ENCODE peak calls at places on chromosomes 13 and 19, in nine cellular contexts. One of them, this sample, is unnamed.

GRCh38 chr19:50772408-50773311 is 2.4 kb downstream of the GPR32 start:
- DNase-seq in bronchial epithelial cell: no peak
- DNase-seq in fibroblast of pulmonary artery: peak
- DNase-seq in stimulated activated CD8-positive, alpha-beta memory T cell treated with anti-CD3 and anti-CD28 coated beads, Interleukin-12 subunit alpha, Interleukin-12 subunit beta, amount 100 ng/mL, for 4 hours: no peak
- DNase-seq in neuronal stem cell: no peak
- DNase-seq in posterior cingulate gyrus: no peak
- DNase-seq in NCI-H2029: no peak
- DNase-seq in transverse colon: no peak
- DNase-seq in RWPE1: no peak
- DNase-seq in this sample: no peak

GRCh38 chr13:66887088-66887487 is 343.0 kb downstream of the PCDH9 start:
- DNase-seq in fibroblast of pulmonary artery: peak
- DNase-seq in stimulated activated CD8-positive, alpha-beta memory T cell treated with anti-CD3 and anti-CD28 coated beads, Interleukin-12 subunit alpha, Interleukin-12 subunit beta, amount 100 ng/mL, for 4 hours: no peak
- DNase-seq in RWPE1: no peak
- DNase-seq in bronchial epithelial cell: no peak
- DNase-seq in transverse colon: no peak
- DNase-seq in neuronal stem cell: no peak
- DNase-seq in NCI-H2029: peak
- DNase-seq in posterior cingulate gyrus: no peak
- DNase-seq in this sample: no peak

GRCh38 chr19:46372901-46373572 is 26.1 kb downstream of the PPP5C start:
- DNase-seq in NCI-H2029: no peak
- DNase-seq in stimulated activated CD8-positive, alpha-beta memory T cell treated with anti-CD3 and anti-CD28 coated beads, Interleukin-12 subunit alpha, Interleukin-12 subunit beta, amount 100 ng/mL, for 4 hours: no peak
- DNase-seq in bronchial epithelial cell: peak
- DNase-seq in fibroblast of pulmonary artery: peak
- DNase-seq in posterior cingulate gyrus: peak
- DNase-seq in RWPE1: peak
- DNase-seq in transverse colon: no peak
- DNase-seq in neuronal stem cell: peak
- DNase-seq in this sample: peak

GRCh38 chr13:114004416-114005205 is 30.7 kb upstream of the C13orf46 start:
- DNase-seq in stimulated activated CD8-positive, alpha-beta memory T cell treated with anti-CD3 and anti-CD28 coated beads, Interleukin-12 subunit alpha, Interleukin-12 subunit beta, amount 100 ng/mL, for 4 hours: no peak
- DNase-seq in NCI-H2029: no peak
- DNase-seq in transverse colon: no peak
- DNase-seq in RWPE1: no peak
- DNase-seq in fibroblast of pulmonary artery: peak
- DNase-seq in posterior cingulate gyrus: peak
- DNase-seq in bronchial epithelial cell: no peak
- DNase-seq in neuronal stem cell: no peak
- DNase-seq in this sample: peak

GRCh38 chr13:66618702-66619101 is 611.4 kb downstream of the PCDH9 start:
- DNase-seq in fibroblast of pulmonary artery: peak
- DNase-seq in posterior cingulate gyrus: no peak
- DNase-seq in NCI-H2029: no peak
- DNase-seq in bronchial epithelial cell: peak
- DNase-seq in stimulated activated CD8-positive, alpha-beta memory T cell treated with anti-CD3 and anti-CD28 coated beads, Interleukin-12 subunit alpha, Interleukin-12 subunit beta, amount 100 ng/mL, for 4 hours: no peak
- DNase-seq in neuronal stem cell: no peak
- DNase-seq in transverse colon: no peak
- DNase-seq in RWPE1: peak
- DNase-seq in this sample: no peak

GRCh38 chr19:2507109-2507508 is 31.2 kb downstream of the GADD45B start:
- DNase-seq in stimulated activated CD8-positive, alpha-beta memory T cell treated with anti-CD3 and anti-CD28 coated beads, Interleukin-12 subunit alpha, Interleukin-12 subunit beta, amount 100 ng/mL, for 4 hours: no peak
- DNase-seq in neuronal stem cell: no peak
- DNase-seq in fibroblast of pulmonary artery: peak
- DNase-seq in posterior cingulate gyrus: no peak
- DNase-seq in bronchial epithelial cell: peak
- DNase-seq in transverse colon: peak
- DNase-seq in NCI-H2029: peak
- DNase-seq in RWPE1: no peak
- DNase-seq in this sample: peak

GRCh38 chr19:29487432-29487831 is 38.4 kb upstream of the VSTM2B start:
- DNase-seq in neuronal stem cell: no peak
- DNase-seq in stimulated activated CD8-positive, alpha-beta memory T cell treated with anti-CD3 and anti-CD28 coated beads, Interleukin-12 subunit alpha, Interleukin-12 subunit beta, amount 100 ng/mL, for 4 hours: no peak
- DNase-seq in transverse colon: no peak
- DNase-seq in NCI-H2029: no peak
- DNase-seq in bronchial epithelial cell: no peak
- DNase-seq in posterior cingulate gyrus: no peak
- DNase-seq in RWPE1: no peak
- DNase-seq in fibroblast of pulmonary artery: no peak
- DNase-seq in this sample: no peak

GRCh38 chr19:14168259-14168972 is 32.0 kb upstream of the ASF1B start:
- DNase-seq in NCI-H2029: no peak
- DNase-seq in neuronal stem cell: no peak
- DNase-seq in RWPE1: no peak
- DNase-seq in fibroblast of pulmonary artery: no peak
- DNase-seq in bronchial epithelial cell: no peak
- DNase-seq in stimulated activated CD8-positive, alpha-beta memory T cell treated with anti-CD3 and anti-CD28 coated beads, Interleukin-12 subunit alpha, Interleukin-12 subunit beta, amount 100 ng/mL, for 4 hours: no peak
- DNase-seq in posterior cingulate gyrus: no peak
- DNase-seq in transverse colon: no peak
- DNase-seq in this sample: no peak

GRCh38 chr19:2050991-2051770 is at the start of gene MKNK2:
- DNase-seq in transverse colon: peak
- DNase-seq in bronchial epithelial cell: peak
- DNase-seq in neuronal stem cell: peak
- DNase-seq in NCI-H2029: peak
- DNase-seq in RWPE1: peak
- DNase-seq in fibroblast of pulmonary artery: peak
- DNase-seq in posterior cingulate gyrus: peak
- DNase-seq in stimulated activated CD8-positive, alpha-beta memory T cell treated with anti-CD3 and anti-CD28 coated beads, Interleukin-12 subunit alpha, Interleukin-12 subunit beta, amount 100 ng/mL, for 4 hours: peak
- DNase-seq in this sample: peak

GRCh38 chr19:6685962-6686627 is 16.1 kb upstream of the TNFSF14 start:
- DNase-seq in neuronal stem cell: no peak
- DNase-seq in posterior cingulate gyrus: peak
- DNase-seq in transverse colon: no peak
- DNase-seq in stimulated activated CD8-positive, alpha-beta memory T cell treated with anti-CD3 and anti-CD28 coated beads, Interleukin-12 subunit alpha, Interleukin-12 subunit beta, amount 100 ng/mL, for 4 hours: no peak
- DNase-seq in fibroblast of pulmonary artery: no peak
- DNase-seq in RWPE1: no peak
- DNase-seq in bronchial epithelial cell: no peak
- DNase-seq in NCI-H2029: no peak
- DNase-seq in this sample: no peak

GRCh38 chr19:7512400-7512851 is 3.5 kb upstream of the ZNF358 start:
- DNase-seq in stimulated activated CD8-positive, alpha-beta memory T cell treated with anti-CD3 and anti-CD28 coated beads, Interleukin-12 subunit alpha, Interleukin-12 subunit beta, amount 100 ng/mL, for 4 hours: no peak
- DNase-seq in RWPE1: no peak
- DNase-seq in posterior cingulate gyrus: no peak
- DNase-seq in neuronal stem cell: no peak
- DNase-seq in NCI-H2029: no peak
- DNase-seq in transverse colon: no peak
- DNase-seq in bronchial epithelial cell: no peak
- DNase-seq in fibroblast of pulmonary artery: no peak
- DNase-seq in this sample: no peak

GRCh38 chr13:55815458-55816033 is 1325.2 kb upstream of the PRR20A start:
- DNase-seq in transverse colon: no peak
- DNase-seq in bronchial epithelial cell: no peak
- DNase-seq in posterior cingulate gyrus: no peak
- DNase-seq in RWPE1: no peak
- DNase-seq in stimulated activated CD8-positive, alpha-beta memory T cell treated with anti-CD3 and anti-CD28 coated beads, Interleukin-12 subunit alpha, Interleukin-12 subunit beta, amount 100 ng/mL, for 4 hours: no peak
- DNase-seq in NCI-H2029: no peak
- DNase-seq in neuronal stem cell: no peak
- DNase-seq in fibroblast of pulmonary artery: no peak
- DNase-seq in this sample: no peak

GRCh38 chr13:100860866-100861265 is 186.3 kb upstream of the TMTC4 start:
- DNase-seq in neuronal stem cell: no peak
- DNase-seq in RWPE1: no peak
- DNase-seq in bronchial epithelial cell: no peak
- DNase-seq in stimulated activated CD8-positive, alpha-beta memory T cell treated with anti-CD3 and anti-CD28 coated beads, Interleukin-12 subunit alpha, Interleukin-12 subunit beta, amount 100 ng/mL, for 4 hours: no peak
- DNase-seq in transverse colon: no peak
- DNase-seq in fibroblast of pulmonary artery: no peak
- DNase-seq in NCI-H2029: no peak
- DNase-seq in posterior cingulate gyrus: no peak
- DNase-seq in this sample: no peak

GRCh38 chr19:40143612-40144011 is 47.6 kb upstream of the MAP3K10 start:
- DNase-seq in neuronal stem cell: no peak
- DNase-seq in NCI-H2029: no peak
- DNase-seq in RWPE1: no peak
- DNase-seq in posterior cingulate gyrus: no peak
- DNase-seq in stimulated activated CD8-positive, alpha-beta memory T cell treated with anti-CD3 and anti-CD28 coated beads, Interleukin-12 subunit alpha, Interleukin-12 subunit beta, amount 100 ng/mL, for 4 hours: peak
- DNase-seq in transverse colon: peak
- DNase-seq in fibroblast of pulmonary artery: no peak
- DNase-seq in bronchial epithelial cell: no peak
- DNase-seq in this sample: no peak

GRCh38 chr19:33697766-33698165 is 76.0 kb downstream of the CHST8 start:
- DNase-seq in fibroblast of pulmonary artery: no peak
- DNase-seq in transverse colon: no peak
- DNase-seq in NCI-H2029: no peak
- DNase-seq in stimulated activated CD8-positive, alpha-beta memory T cell treated with anti-CD3 and anti-CD28 coated beads, Interleukin-12 subunit alpha, Interleukin-12 subunit beta, amount 100 ng/mL, for 4 hours: no peak
- DNase-seq in RWPE1: no peak
- DNase-seq in neuronal stem cell: no peak
- DNase-seq in bronchial epithelial cell: no peak
- DNase-seq in posterior cingulate gyrus: peak
- DNase-seq in this sample: no peak

GRCh38 chr13:111359930-111360329 is 39.5 kb downstream of the TEX29 start:
- DNase-seq in posterior cingulate gyrus: no peak
- DNase-seq in neuronal stem cell: no peak
- DNase-seq in RWPE1: no peak
- DNase-seq in transverse colon: no peak
- DNase-seq in fibroblast of pulmonary artery: no peak
- DNase-seq in NCI-H2029: no peak
- DNase-seq in stimulated activated CD8-positive, alpha-beta memory T cell treated with anti-CD3 and anti-CD28 coated beads, Interleukin-12 subunit alpha, Interleukin-12 subunit beta, amount 100 ng/mL, for 4 hours: no peak
- DNase-seq in bronchial epithelial cell: no peak
- DNase-seq in this sample: no peak

GRCh38 chr19:34229721-34230120 is 24.6 kb upstream of the GARRE1 start:
- DNase-seq in bronchial epithelial cell: no peak
- DNase-seq in posterior cingulate gyrus: no peak
- DNase-seq in stimulated activated CD8-positive, alpha-beta memory T cell treated with anti-CD3 and anti-CD28 coated beads, Interleukin-12 subunit alpha, Interleukin-12 subunit beta, amount 100 ng/mL, for 4 hours: no peak
- DNase-seq in transverse colon: no peak
- DNase-seq in RWPE1: no peak
- DNase-seq in neuronal stem cell: no peak
- DNase-seq in NCI-H2029: no peak
- DNase-seq in fibroblast of pulmonary artery: no peak
- DNase-seq in this sample: no peak

GRCh38 chr13:72489751-72490150 is 237.7 kb downstream of the MZT1 start:
- DNase-seq in NCI-H2029: no peak
- DNase-seq in transverse colon: no peak
- DNase-seq in bronchial epithelial cell: no peak
- DNase-seq in posterior cingulate gyrus: no peak
- DNase-seq in neuronal stem cell: no peak
- DNase-seq in stimulated activated CD8-positive, alpha-beta memory T cell treated with anti-CD3 and anti-CD28 coated beads, Interleukin-12 subunit alpha, Interleukin-12 subunit beta, amount 100 ng/mL, for 4 hours: no peak
- DNase-seq in RWPE1: no peak
- DNase-seq in fibroblast of pulmonary artery: no peak
- DNase-seq in this sample: no peak

GRCh38 chr13:21237081-21237480 is 60.6 kb downstream of the MRPL57 start:
- DNase-seq in fibroblast of pulmonary artery: no peak
- DNase-seq in NCI-H2029: no peak
- DNase-seq in transverse colon: no peak
- DNase-seq in neuronal stem cell: no peak
- DNase-seq in bronchial epithelial cell: no peak
- DNase-seq in stimulated activated CD8-positive, alpha-beta memory T cell treated with anti-CD3 and anti-CD28 coated beads, Interleukin-12 subunit alpha, Interleukin-12 subunit beta, amount 100 ng/mL, for 4 hours: no peak
- DNase-seq in posterior cingulate gyrus: no peak
- DNase-seq in RWPE1: no peak
- DNase-seq in this sample: no peak

GRCh38 chr19:47272448-47273312 is 2.0 kb upstream of the INAFM1 start:
- DNase-seq in NCI-H2029: no peak
- DNase-seq in stimulated activated CD8-positive, alpha-beta memory T cell treated with anti-CD3 and anti-CD28 coated beads, Interleukin-12 subunit alpha, Interleukin-12 subunit beta, amount 100 ng/mL, for 4 hours: no peak
- DNase-seq in posterior cingulate gyrus: no peak
- DNase-seq in neuronal stem cell: no peak
- DNase-seq in fibroblast of pulmonary artery: peak
- DNase-seq in bronchial epithelial cell: no peak
- DNase-seq in transverse colon: peak
- DNase-seq in RWPE1: no peak
- DNase-seq in this sample: no peak

This sample was measured in brain microvascular endothelial cell.